ENCODE peak calls at places on chromosomes 16 and 17, in five cellular contexts. One of them, this sample, is unnamed.

GRCh38 chr17:78175643-78175981 is 7.2 kb downstream of the SYNGR2 start:
- DNase-seq in DMS153: no peak
- DNase-seq in thoracic aorta: no peak
- DNase-seq in colonic mucosa: no peak
- DNase-seq in NCI-H1694: no peak
- DNase-seq in this sample: no peak

GRCh38 chr17:34703533-34703932 is 124.2 kb downstream of the TMEM132E start:
- DNase-seq in colonic mucosa: peak; percentile 37
- DNase-seq in NCI-H1694: no peak
- DNase-seq in DMS153: no peak
- DNase-seq in thoracic aorta: no peak
- DNase-seq in this sample: peak; percentile 60

GRCh38 chr16:50040028-50040427 is 15.0 kb downstream of the CNEP1R1 start:
- DNase-seq in NCI-H1694: no peak
- DNase-seq in colonic mucosa: no peak
- DNase-seq in DMS153: no peak
- DNase-seq in thoracic aorta: no peak
- DNase-seq in this sample: no peak

GRCh38 chr16:67822511-67822910 is 15.8 kb downstream of the TSNAXIP1 start:
- DNase-seq in colonic mucosa: no peak
- DNase-seq in thoracic aorta: no peak
- DNase-seq in DMS153: no peak
- DNase-seq in NCI-H1694: no peak
- DNase-seq in this sample: no peak

GRCh38 chr17:83024205-83024971 is 55.0 kb upstream of the METRNL start:
- DNase-seq in thoracic aorta: no peak
- DNase-seq in NCI-H1694: no peak
- DNase-seq in colonic mucosa: no peak
- DNase-seq in DMS153: no peak
- DNase-seq in this sample: no peak

GRCh38 chr16:85565340-85565739 is 47.8 kb upstream of the GSE1 start:
- DNase-seq in DMS153: no peak
- DNase-seq in NCI-H1694: no peak
- DNase-seq in colonic mucosa: no peak
- DNase-seq in thoracic aorta: no peak
- DNase-seq in this sample: no peak

GRCh38 chr16:77170805-77171204 is 20.2 kb upstream of the MON1B start:
- DNase-seq in colonic mucosa: no peak
- DNase-seq in NCI-H1694: no peak
- DNase-seq in thoracic aorta: no peak
- DNase-seq in DMS153: no peak
- DNase-seq in this sample: no peak

GRCh38 chr16:2499890-2500633 is 13.7 kb upstream of the ATP6V0C start:
- DNase-seq in NCI-H1694: no peak
- DNase-seq in thoracic aorta: no peak
- DNase-seq in DMS153: no peak
- DNase-seq in colonic mucosa: no peak
- DNase-seq in this sample: no peak

GRCh38 chr16:28495098-28495793 is 803 bp downstream of the APOBR start:
- DNase-seq in NCI-H1694: no peak
- DNase-seq in DMS153: no peak
- DNase-seq in thoracic aorta: no peak
- DNase-seq in colonic mucosa: peak; percentile 79
- DNase-seq in this sample: no peak

GRCh38 chr17:4551141-4551540 is 4.0 kb downstream of the MYBBP1A start:
- DNase-seq in NCI-H1694: no peak
- DNase-seq in DMS153: no peak
- DNase-seq in colonic mucosa: no peak
- DNase-seq in thoracic aorta: no peak
- DNase-seq in this sample: no peak

GRCh38 chr16:57479422-57480126 is 6.7 kb downstream of the DOK4 start:
- DNase-seq in colonic mucosa: peak; percentile 91
- DNase-seq in thoracic aorta: no peak
- DNase-seq in DMS153: no peak
- DNase-seq in NCI-H1694: peak; percentile 30
- DNase-seq in this sample: peak; percentile 80

This sample was measured in cerebellar cortex.